ENCODE peak calls at places on chromosomes 1 and 21, in eight cellular contexts. T is activated CD4-positive, alpha-beta T cell treated with anti-CD3 and anti-CD28 coated beads for 4 hours; M is M059J; P is AG10803; Q is glutamatergic neuron; S is kidney glomerular epithelial cell; J is mucosa of descending colon; L is NCI-H2171. O is an unnamed sample.

GRCh38 chr1:101112051-101112770 is 86.6 kb upstream of the DPH5 start:
- DNase-seq in L (peak; percentile 31), Q (no peak), T (peak; percentile 66), P (no peak), S (no peak), M (no peak), J (peak; percentile 31), O (peak; percentile 88)

GRCh38 chr21:20999567-21000169 is 1.5 kb downstream of the NCAM2 start:
- DNase-seq in J (no peak), P (peak; percentile 38), L (no peak), S (peak; percentile 35), T (peak; percentile 37), Q (peak; percentile 62), M (peak; percentile 35), O (no peak)

GRCh38 chr1:79539001-79539400 is 532.5 kb upstream of the ADGRL4 start:
- DNase-seq in T (no peak), L (no peak), S (no peak), Q (no peak), M (no peak), P (peak; percentile 10), J (no peak), O (no peak)

GRCh38 chr1:84382127-84382526 is 16.2 kb upstream of the DNASE2B start:
- DNase-seq in M (no peak), J (no peak), L (no peak), S (no peak), T (no peak), P (no peak), Q (no peak), O (no peak)

GRCh38 chr1:27127419-27127818 is 27.5 kb downstream of the SLC9A1 start:
- DNase-seq in M (no peak), Q (no peak), J (no peak), T (no peak), P (no peak), S (no peak), L (no peak), O (no peak)

GRCh38 chr1:58804853-58805252 is 21.0 kb upstream of the JUN start:
- DNase-seq in L (no peak), S (no peak), Q (no peak), T (no peak), M (no peak), J (peak; percentile 53), P (no peak), O (no peak)

GRCh38 chr1:233269656-233270055 is 25.9 kb downstream of the PCNX2 start:
- DNase-seq in P (peak; percentile 54), M (peak; percentile 72), T (no peak), J (no peak), L (no peak), S (peak; percentile 48), Q (no peak), O (no peak)

GRCh38 chr1:117026361-117026760 is 24.8 kb downstream of the CD101 start:
- DNase-seq in S (no peak), T (no peak), M (no peak), Q (no peak), P (peak; percentile 18), L (no peak), J (no peak), O (no peak)

GRCh38 chr1:53393325-53393792 is 65.5 kb upstream of the LRP8 start:
- DNase-seq in J (peak; percentile 86), M (peak; percentile 72), Q (peak; percentile 91), T (peak; percentile 75), P (peak; percentile 50), S (peak; percentile 64), L (peak; percentile 40), O (peak; percentile 89)

GRCh38 chr1:20603473-20604464 is 14.9 kb downstream of the CDA start:
- DNase-seq in M (peak; percentile 98), T (no peak), J (no peak), P (peak; percentile 94), Q (no peak), S (peak; percentile 66), L (no peak), O (no peak)

GRCh38 chr21:37244506-37245083 is 22.5 kb downstream of the VPS26C start:
- DNase-seq in Q (no peak), L (no peak), T (no peak), J (no peak), M (peak; percentile 58), P (no peak), S (no peak), O (no peak)

GRCh38 chr1:54069792-54070548 is 16.6 kb downstream of the TCEANC2 start:
- DNase-seq in L (peak; percentile 94), S (peak; percentile 52), Q (peak; percentile 85), T (no peak), M (peak; percentile 48), P (peak; percentile 58), J (no peak), O (no peak)

GRCh38 chr1:36864182-36865079 is 169.9 kb downstream of the GRIK3 start:
- DNase-seq in M (no peak), L (no peak), P (no peak), T (no peak), Q (peak; percentile 62), S (no peak), J (no peak), O (no peak)

GRCh38 chr21:43905726-43906455 is 40.9 kb downstream of the AGPAT3 start:
- DNase-seq in L (no peak), Q (no peak), S (no peak), M (no peak), J (no peak), P (peak; percentile 8), T (no peak), O (no peak)

GRCh38 chr1:36885537-36886441 is 148.5 kb downstream of the GRIK3 start:
- DNase-seq in L (no peak), P (no peak), J (no peak), M (no peak), Q (no peak), S (no peak), T (no peak), O (peak; percentile 38)

GRCh38 chr1:91335607-91336006 is 69.0 kb downstream of the HFM1 start:
- DNase-seq in P (no peak), M (peak; percentile 1), S (no peak), Q (no peak), L (no peak), J (no peak), T (no peak), O (no peak)

GRCh38 chr1:58143972-58144752 is 402.4 kb downstream of the OMA1 start:
- DNase-seq in J (no peak), Q (no peak), M (no peak), T (no peak), L (peak; percentile 5), S (no peak), P (no peak), O (no peak)

GRCh38 chr1:22731924-22732522 is 21.4 kb downstream of the EPHB2 start:
- DNase-seq in Q (no peak), J (no peak), S (no peak), T (no peak), M (no peak), P (peak; percentile 45), L (no peak), O (no peak)

GRCh38 chr21:45163413-45164123 is 89.2 kb downstream of the ADARB1 start:
- DNase-seq in L (no peak), P (no peak), M (no peak), J (no peak), S (no peak), Q (no peak), T (no peak), O (no peak)

GRCh38 chr1:44151332-44151731 is 9.9 kb upstream of the KLF18 start:
- DNase-seq in P (no peak), T (no peak), M (no peak), S (no peak), Q (no peak), J (no peak), L (no peak), O (no peak)

GRCh38 chr1:58829861-58830260 is 46.0 kb upstream of the JUN start:
- DNase-seq in L (no peak), J (no peak), M (peak; percentile 70), P (peak; percentile 50), S (no peak), Q (no peak), T (no peak), O (no peak)

GRCh38 chr1:171754971-171755370 is 13.1 kb upstream of the VAMP4 start:
- DNase-seq in L (no peak), P (no peak), T (no peak), M (no peak), J (no peak), Q (no peak), S (no peak), O (no peak)

GRCh38 chr21:15291621-15292266 is 226.9 kb upstream of the NRIP1 start:
- DNase-seq in P (no peak), L (no peak), J (no peak), M (no peak), Q (no peak), T (no peak), S (no peak), O (no peak)

GRCh38 chr21:32359719-32360260 is 33.0 kb downstream of the URB1 start:
- DNase-seq in P (peak; percentile 15), L (no peak), S (no peak), T (no peak), J (no peak), Q (no peak), M (no peak), O (no peak)

GRCh38 chr1:50605186-50605875 is 182.1 kb upstream of the DMRTA2 start:
- DNase-seq in P (peak; percentile 46), Q (no peak), T (peak; percentile 1), M (peak; percentile 49), L (peak; percentile 42), J (no peak), S (peak; percentile 47), O (no peak)

GRCh38 chr1:202165942-202166843 is 5.8 kb upstream of the PTPN7 start:
- DNase-seq in L (no peak), J (no peak), P (no peak), S (no peak), Q (no peak), M (no peak), T (no peak), O (no peak)

GRCh38 chr1:163084330-163084729 is 15.2 kb downstream of the RGS4 start:
- DNase-seq in T (no peak), J (no peak), P (peak; percentile 63), M (peak; percentile 79), Q (no peak), S (no peak), L (no peak), O (no peak)

GRCh38 chr1:230232352-230232751 is 165.3 kb downstream of the GALNT2 start:
- DNase-seq in T (no peak), Q (no peak), J (no peak), P (no peak), M (no peak), S (no peak), L (no peak), O (no peak)

GRCh38 chr1:86487131-86487804 is 18.5 kb downstream of the CLCA1 start:
- DNase-seq in T (no peak), J (no peak), M (peak; percentile 43), S (no peak), Q (no peak), P (peak; percentile 97), L (no peak), O (no peak)

GRCh38 chr1:115062542-115063004 is 26.7 kb downstream of the TSPAN2 start:
- DNase-seq in L (no peak), J (peak; percentile 68), S (peak; percentile 43), Q (no peak), P (peak; percentile 25), M (peak; percentile 98), T (peak; percentile 88), O (peak; percentile 91)

O was measured in spleen.